ENCODE peak calls at places on chromosomes 2 and 18, in eight cellular contexts. One of them, this sample, is unnamed.

GRCh38 chr2:15028406-15028805 is 395.9 kb downstream of the LRATD1 start:
- DNase-seq in tibial nerve: no peak
- DNase-seq in activated B cell treated with CpG ODN at 0.5 μM for 24 hours: no peak
- DNase-seq in activated CD8-positive, alpha-beta T cell treated with anti-CD3 and anti-CD28 coated beads for 36 hours: no peak
- DNase-seq in colonic mucosa: no peak
- DNase-seq in cardiac muscle cell: no peak
- DNase-seq in GM06990: no peak
- DNase-seq in nephron progenitor cell: no peak
- DNase-seq in this sample: no peak

GRCh38 chr2:168798888-168799410 is 3.5 kb upstream of the NOSTRIN start:
- DNase-seq in tibial nerve: no peak
- DNase-seq in activated B cell treated with CpG ODN at 0.5 μM for 24 hours: no peak
- DNase-seq in activated CD8-positive, alpha-beta T cell treated with anti-CD3 and anti-CD28 coated beads for 36 hours: no peak
- DNase-seq in colonic mucosa: no peak
- DNase-seq in cardiac muscle cell: no peak
- DNase-seq in GM06990: no peak
- DNase-seq in nephron progenitor cell: no peak
- DNase-seq in this sample: no peak

GRCh38 chr18:77111449-77112160 is 21.0 kb downstream of the MBP start:
- DNase-seq in tibial nerve: no peak
- DNase-seq in activated B cell treated with CpG ODN at 0.5 μM for 24 hours: no peak
- DNase-seq in activated CD8-positive, alpha-beta T cell treated with anti-CD3 and anti-CD28 coated beads for 36 hours: no peak
- DNase-seq in colonic mucosa: peak; percentile 47
- DNase-seq in cardiac muscle cell: no peak
- DNase-seq in GM06990: no peak
- DNase-seq in nephron progenitor cell: no peak
- DNase-seq in this sample: no peak

GRCh38 chr18:267380-267687 is 513 bp downstream of the THOC1 start:
- DNase-seq in tibial nerve: no peak
- DNase-seq in activated B cell treated with CpG ODN at 0.5 μM for 24 hours: no peak
- DNase-seq in activated CD8-positive, alpha-beta T cell treated with anti-CD3 and anti-CD28 coated beads for 36 hours: no peak
- DNase-seq in colonic mucosa: no peak
- DNase-seq in cardiac muscle cell: no peak
- DNase-seq in GM06990: no peak
- DNase-seq in nephron progenitor cell: no peak
- DNase-seq in this sample: no peak

GRCh38 chr2:126187665-126188064 is 468.3 kb upstream of the GYPC start:
- DNase-seq in tibial nerve: no peak
- DNase-seq in activated B cell treated with CpG ODN at 0.5 μM for 24 hours: no peak
- DNase-seq in activated CD8-positive, alpha-beta T cell treated with anti-CD3 and anti-CD28 coated beads for 36 hours: no peak
- DNase-seq in colonic mucosa: no peak
- DNase-seq in cardiac muscle cell: peak; percentile 72
- DNase-seq in GM06990: no peak
- DNase-seq in nephron progenitor cell: no peak
- DNase-seq in this sample: no peak

GRCh38 chr18:29154758-29155725 is 978.1 kb upstream of the CDH2 start:
- DNase-seq in tibial nerve: no peak
- DNase-seq in activated B cell treated with CpG ODN at 0.5 μM for 24 hours: no peak
- DNase-seq in activated CD8-positive, alpha-beta T cell treated with anti-CD3 and anti-CD28 coated beads for 36 hours: no peak
- DNase-seq in colonic mucosa: no peak
- DNase-seq in cardiac muscle cell: peak; percentile 47
- DNase-seq in GM06990: no peak
- DNase-seq in nephron progenitor cell: no peak
- DNase-seq in this sample: peak; percentile 78

GRCh38 chr2:222709191-222709891 is 37.9 kb downstream of the MOGAT1 start:
- DNase-seq in tibial nerve: peak; percentile 33
- DNase-seq in activated B cell treated with CpG ODN at 0.5 μM for 24 hours: no peak
- DNase-seq in activated CD8-positive, alpha-beta T cell treated with anti-CD3 and anti-CD28 coated beads for 36 hours: peak; percentile 15
- DNase-seq in colonic mucosa: peak; percentile 27
- DNase-seq in cardiac muscle cell: peak; percentile 99
- DNase-seq in GM06990: peak; percentile 22
- DNase-seq in nephron progenitor cell: peak; percentile 22
- DNase-seq in this sample: no peak

GRCh38 chr2:12488365-12488972 is 228.3 kb upstream of the TRIB2 start:
- DNase-seq in tibial nerve: no peak
- DNase-seq in activated B cell treated with CpG ODN at 0.5 μM for 24 hours: no peak
- DNase-seq in activated CD8-positive, alpha-beta T cell treated with anti-CD3 and anti-CD28 coated beads for 36 hours: peak; percentile 67
- DNase-seq in colonic mucosa: no peak
- DNase-seq in cardiac muscle cell: no peak
- DNase-seq in GM06990: no peak
- DNase-seq in nephron progenitor cell: no peak
- DNase-seq in this sample: no peak

GRCh38 chr2:219634171-219634940 is 6.9 kb downstream of the SLC4A3 start:
- DNase-seq in tibial nerve: no peak
- DNase-seq in activated B cell treated with CpG ODN at 0.5 μM for 24 hours: no peak
- DNase-seq in activated CD8-positive, alpha-beta T cell treated with anti-CD3 and anti-CD28 coated beads for 36 hours: no peak
- DNase-seq in colonic mucosa: no peak
- DNase-seq in cardiac muscle cell: no peak
- DNase-seq in GM06990: no peak
- DNase-seq in nephron progenitor cell: no peak
- DNase-seq in this sample: no peak

GRCh38 chr2:218849721-218850120 is 9.9 kb upstream of the WNT6 start:
- DNase-seq in tibial nerve: no peak
- DNase-seq in activated B cell treated with CpG ODN at 0.5 μM for 24 hours: no peak
- DNase-seq in activated CD8-positive, alpha-beta T cell treated with anti-CD3 and anti-CD28 coated beads for 36 hours: no peak
- DNase-seq in colonic mucosa: no peak
- DNase-seq in cardiac muscle cell: no peak
- DNase-seq in GM06990: no peak
- DNase-seq in nephron progenitor cell: no peak
- DNase-seq in this sample: peak; percentile 62

GRCh38 chr2:40218679-40219078 is 233.2 kb downstream of the SLC8A1 start:
- DNase-seq in tibial nerve: no peak
- DNase-seq in activated B cell treated with CpG ODN at 0.5 μM for 24 hours: no peak
- DNase-seq in activated CD8-positive, alpha-beta T cell treated with anti-CD3 and anti-CD28 coated beads for 36 hours: no peak
- DNase-seq in colonic mucosa: peak; percentile 23
- DNase-seq in cardiac muscle cell: peak; percentile 52
- DNase-seq in GM06990: peak; percentile 5
- DNase-seq in nephron progenitor cell: no peak
- DNase-seq in this sample: no peak

GRCh38 chr2:73823416-73823815 is 5.3 kb upstream of the STAMBP start:
- DNase-seq in tibial nerve: no peak
- DNase-seq in activated B cell treated with CpG ODN at 0.5 μM for 24 hours: no peak
- DNase-seq in activated CD8-positive, alpha-beta T cell treated with anti-CD3 and anti-CD28 coated beads for 36 hours: no peak
- DNase-seq in colonic mucosa: no peak
- DNase-seq in cardiac muscle cell: no peak
- DNase-seq in GM06990: no peak
- DNase-seq in nephron progenitor cell: no peak
- DNase-seq in this sample: no peak

GRCh38 chr2:25009954-25010353 is 31.9 kb upstream of the EFR3B start:
- DNase-seq in tibial nerve: no peak
- DNase-seq in activated B cell treated with CpG ODN at 0.5 μM for 24 hours: no peak
- DNase-seq in activated CD8-positive, alpha-beta T cell treated with anti-CD3 and anti-CD28 coated beads for 36 hours: no peak
- DNase-seq in colonic mucosa: no peak
- DNase-seq in cardiac muscle cell: no peak
- DNase-seq in GM06990: no peak
- DNase-seq in nephron progenitor cell: no peak
- DNase-seq in this sample: no peak

GRCh38 chr2:223055836-223056235 is 3.8 kb downstream of the KCNE4 start:
- DNase-seq in tibial nerve: no peak
- DNase-seq in activated B cell treated with CpG ODN at 0.5 μM for 24 hours: no peak
- DNase-seq in activated CD8-positive, alpha-beta T cell treated with anti-CD3 and anti-CD28 coated beads for 36 hours: no peak
- DNase-seq in colonic mucosa: no peak
- DNase-seq in cardiac muscle cell: peak; percentile 70
- DNase-seq in GM06990: no peak
- DNase-seq in nephron progenitor cell: no peak
- DNase-seq in this sample: no peak

GRCh38 chr2:22703286-22703925 is 681.6 kb upstream of the KLHL29 start:
- DNase-seq in tibial nerve: no peak
- DNase-seq in activated B cell treated with CpG ODN at 0.5 μM for 24 hours: no peak
- DNase-seq in activated CD8-positive, alpha-beta T cell treated with anti-CD3 and anti-CD28 coated beads for 36 hours: no peak
- DNase-seq in colonic mucosa: no peak
- DNase-seq in cardiac muscle cell: no peak
- DNase-seq in GM06990: no peak
- DNase-seq in nephron progenitor cell: no peak
- DNase-seq in this sample: no peak

GRCh38 chr2:237686659-237687136 is 59.3 kb downstream of the LRRFIP1 start:
- DNase-seq in tibial nerve: no peak
- DNase-seq in activated B cell treated with CpG ODN at 0.5 μM for 24 hours: no peak
- DNase-seq in activated CD8-positive, alpha-beta T cell treated with anti-CD3 and anti-CD28 coated beads for 36 hours: no peak
- DNase-seq in colonic mucosa: no peak
- DNase-seq in cardiac muscle cell: peak; percentile 58
- DNase-seq in GM06990: no peak
- DNase-seq in nephron progenitor cell: no peak
- DNase-seq in this sample: no peak

GRCh38 chr2:5164806-5165525 is 527.2 kb upstream of the SOX11 start:
- DNase-seq in tibial nerve: no peak
- DNase-seq in activated B cell treated with CpG ODN at 0.5 μM for 24 hours: no peak
- DNase-seq in activated CD8-positive, alpha-beta T cell treated with anti-CD3 and anti-CD28 coated beads for 36 hours: no peak
- DNase-seq in colonic mucosa: no peak
- DNase-seq in cardiac muscle cell: peak; percentile 14
- DNase-seq in GM06990: no peak
- DNase-seq in nephron progenitor cell: no peak
- DNase-seq in this sample: no peak

GRCh38 chr2:120251863-120252206 is 817 bp upstream of the RALB start:
- DNase-seq in tibial nerve: no peak
- DNase-seq in activated B cell treated with CpG ODN at 0.5 μM for 24 hours: no peak
- DNase-seq in activated CD8-positive, alpha-beta T cell treated with anti-CD3 and anti-CD28 coated beads for 36 hours: no peak
- DNase-seq in colonic mucosa: peak; percentile 45
- DNase-seq in cardiac muscle cell: no peak
- DNase-seq in GM06990: no peak
- DNase-seq in nephron progenitor cell: no peak
- DNase-seq in this sample: no peak

GRCh38 chr2:120251077-120251476 is 1.6 kb upstream of the RALB start:
- DNase-seq in tibial nerve: no peak
- DNase-seq in activated B cell treated with CpG ODN at 0.5 μM for 24 hours: no peak
- DNase-seq in activated CD8-positive, alpha-beta T cell treated with anti-CD3 and anti-CD28 coated beads for 36 hours: no peak
- DNase-seq in colonic mucosa: no peak
- DNase-seq in cardiac muscle cell: no peak
- DNase-seq in GM06990: no peak
- DNase-seq in nephron progenitor cell: no peak
- DNase-seq in this sample: no peak

GRCh38 chr2:120254178-120254577 is 1.5 kb downstream of the RALB start:
- DNase-seq in tibial nerve: no peak
- DNase-seq in activated B cell treated with CpG ODN at 0.5 μM for 24 hours: no peak
- DNase-seq in activated CD8-positive, alpha-beta T cell treated with anti-CD3 and anti-CD28 coated beads for 36 hours: no peak
- DNase-seq in colonic mucosa: no peak
- DNase-seq in cardiac muscle cell: no peak
- DNase-seq in GM06990: no peak
- DNase-seq in nephron progenitor cell: no peak
- DNase-seq in this sample: no peak

GRCh38 chr2:120252207-120253020 is at the start of gene RALB:
- DNase-seq in tibial nerve: peak; percentile 99
- DNase-seq in activated B cell treated with CpG ODN at 0.5 μM for 24 hours: peak; percentile 98
- DNase-seq in activated CD8-positive, alpha-beta T cell treated with anti-CD3 and anti-CD28 coated beads for 36 hours: peak; percentile 99
- DNase-seq in colonic mucosa: peak; percentile 100
- DNase-seq in cardiac muscle cell: peak; percentile 99
- DNase-seq in GM06990: peak; percentile 97
- DNase-seq in nephron progenitor cell: peak; percentile 100
- DNase-seq in this sample: peak; percentile 99

GRCh38 chr2:120253021-120253882 is 600 bp downstream of the RALB start:
- DNase-seq in tibial nerve: peak; percentile 70
- DNase-seq in activated B cell treated with CpG ODN at 0.5 μM for 24 hours: no peak
- DNase-seq in activated CD8-positive, alpha-beta T cell treated with anti-CD3 and anti-CD28 coated beads for 36 hours: peak; percentile 37
- DNase-seq in colonic mucosa: peak; percentile 78
- DNase-seq in cardiac muscle cell: peak; percentile 88
- DNase-seq in GM06990: no peak
- DNase-seq in nephron progenitor cell: peak; percentile 79
- DNase-seq in this sample: peak; percentile 70
- TF ChIP-seq CTCF in tibial nerve: peak; percentile 50
- TF ChIP-seq CTCF in activated B cell treated with CpG ODN at 0.5 μM for 24 hours: no peak
- TF ChIP-seq CTCF in activated CD8-positive, alpha-beta T cell treated with anti-CD3 and anti-CD28 coated beads for 36 hours: no peak
- TF ChIP-seq CTCF in colonic mucosa: no peak
- TF ChIP-seq CTCF in cardiac muscle cell: peak; percentile 46
- TF ChIP-seq CTCF in GM06990: peak; percentile 33
- TF ChIP-seq CTCF in nephron progenitor cell: no peak
- TF ChIP-seq CTCF in this sample: peak; percentile 14

GRCh38 chr2:235670974-235671787 is 177.3 kb downstream of the AGAP1 start:
- DNase-seq in tibial nerve: no peak
- DNase-seq in activated B cell treated with CpG ODN at 0.5 μM for 24 hours: no peak
- DNase-seq in activated CD8-positive, alpha-beta T cell treated with anti-CD3 and anti-CD28 coated beads for 36 hours: no peak
- DNase-seq in colonic mucosa: no peak
- DNase-seq in cardiac muscle cell: no peak
- DNase-seq in GM06990: no peak
- DNase-seq in nephron progenitor cell: no peak
- DNase-seq in this sample: peak; percentile 28
- TF ChIP-seq CTCF in tibial nerve: no peak
- TF ChIP-seq CTCF in activated B cell treated with CpG ODN at 0.5 μM for 24 hours: no peak
- TF ChIP-seq CTCF in activated CD8-positive, alpha-beta T cell treated with anti-CD3 and anti-CD28 coated beads for 36 hours: no peak
- TF ChIP-seq CTCF in colonic mucosa: no peak
- TF ChIP-seq CTCF in cardiac muscle cell: no peak
- TF ChIP-seq CTCF in GM06990: no peak
- TF ChIP-seq CTCF in nephron progenitor cell: no peak
- TF ChIP-seq CTCF in this sample: no peak

GRCh38 chr2:88136817-88137216 is 9.0 kb upstream of the FABP1 start:
- DNase-seq in tibial nerve: no peak
- DNase-seq in activated B cell treated with CpG ODN at 0.5 μM for 24 hours: no peak
- DNase-seq in activated CD8-positive, alpha-beta T cell treated with anti-CD3 and anti-CD28 coated beads for 36 hours: no peak
- DNase-seq in colonic mucosa: no peak
- DNase-seq in cardiac muscle cell: no peak
- DNase-seq in GM06990: no peak
- DNase-seq in nephron progenitor cell: no peak
- DNase-seq in this sample: no peak
- TF ChIP-seq CTCF in tibial nerve: no peak
- TF ChIP-seq CTCF in activated B cell treated with CpG ODN at 0.5 μM for 24 hours: no peak
- TF ChIP-seq CTCF in activated CD8-positive, alpha-beta T cell treated with anti-CD3 and anti-CD28 coated beads for 36 hours: no peak
- TF ChIP-seq CTCF in colonic mucosa: no peak
- TF ChIP-seq CTCF in cardiac muscle cell: no peak
- TF ChIP-seq CTCF in GM06990: no peak
- TF ChIP-seq CTCF in nephron progenitor cell: no peak
- TF ChIP-seq CTCF in this sample: no peak

DNA sequence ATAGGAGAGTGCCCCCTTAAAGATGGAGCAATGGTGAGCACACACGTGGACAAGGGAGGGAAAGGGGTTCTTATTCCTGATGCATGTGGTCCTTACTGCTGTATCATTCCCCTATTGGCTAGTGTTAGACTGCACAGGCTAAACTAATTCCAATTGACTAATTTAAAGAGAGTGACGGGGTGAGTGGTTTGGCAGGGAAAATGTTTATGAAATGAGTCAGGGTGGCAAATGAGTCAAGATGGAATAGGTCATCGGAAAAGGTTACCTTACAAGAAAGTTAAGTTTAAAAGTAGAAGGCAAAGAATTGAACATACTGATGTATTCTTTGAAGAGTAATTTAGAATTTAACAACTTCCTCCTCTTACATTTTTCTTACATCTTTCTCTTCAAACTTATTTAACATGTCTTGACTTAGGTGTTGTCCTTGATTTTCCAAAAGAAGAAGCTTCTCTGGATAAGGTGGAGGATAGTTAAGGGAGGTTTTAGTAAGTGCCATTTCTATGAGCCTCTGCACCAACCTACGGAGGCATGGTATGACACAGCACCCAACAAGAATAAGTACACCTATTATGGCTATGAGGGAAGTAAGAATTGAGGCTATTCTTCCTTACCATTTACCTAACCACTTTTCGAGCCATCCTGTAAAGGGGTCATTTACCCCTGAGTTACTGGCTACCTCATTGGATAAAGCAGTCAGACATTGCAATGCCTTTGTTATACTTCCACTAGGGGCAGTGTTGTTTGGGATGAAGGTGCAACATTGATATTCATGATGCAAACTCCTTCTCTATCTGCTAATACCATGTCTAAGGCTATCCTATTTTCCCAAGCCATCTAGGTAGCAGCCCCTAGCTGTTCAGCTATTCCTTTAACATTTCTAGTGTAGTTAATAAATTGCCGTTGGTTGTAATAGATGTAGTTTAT is 1345.8 kb upstream of the LRRTM1 start:
- DNase-seq in tibial nerve: no peak
- DNase-seq in activated B cell treated with CpG ODN at 0.5 μM for 24 hours: no peak
- DNase-seq in activated CD8-positive, alpha-beta T cell treated with anti-CD3 and anti-CD28 coated beads for 36 hours: no peak
- DNase-seq in colonic mucosa: no peak
- DNase-seq in cardiac muscle cell: peak; percentile 9
- DNase-seq in GM06990: no peak
- DNase-seq in nephron progenitor cell: no peak
- DNase-seq in this sample: no peak
- TF ChIP-seq CTCF in tibial nerve: no peak
- TF ChIP-seq CTCF in activated B cell treated with CpG ODN at 0.5 μM for 24 hours: no peak
- TF ChIP-seq CTCF in activated CD8-positive, alpha-beta T cell treated with anti-CD3 and anti-CD28 coated beads for 36 hours: no peak
- TF ChIP-seq CTCF in colonic mucosa: no peak
- TF ChIP-seq CTCF in cardiac muscle cell: peak; percentile 5
- TF ChIP-seq CTCF in GM06990: no peak
- TF ChIP-seq CTCF in nephron progenitor cell: no peak
- TF ChIP-seq CTCF in this sample: peak; percentile 17